ENCODE peak calls at places on chromosomes 6 and 20, in nine cellular contexts. M, T, Z, G, U, N, E, X and J are unnamed samples.
A peak's percentile ranks its signal among the peaks of the same experiment; 100 is the strongest.

GRCh38 chr6:41705996-41706835 is 29.2 kb downstream of the TFEB start:
- DNase-seq in M (peak; percentile 80), T (peak; percentile 45), Z (peak; percentile 79), G (peak; percentile 62), U (peak; percentile 87), N (peak; percentile 63), E (peak; percentile 37), X (peak; percentile 37), J (peak; percentile 62)

GRCh38 chr6:7939186-7939863 is 28.7 kb upstream of the TXNDC5 start:
- DNase-seq in M (no peak), T (no peak), Z (no peak), G (no peak), U (no peak), N (no peak), E (no peak), X (no peak), J (peak; percentile 76)

GRCh38 chr6:44933113-44933512 is 395.0 kb upstream of the RUNX2 start:
- DNase-seq in M (no peak), T (no peak), Z (no peak), G (no peak), U (no peak), N (no peak), E (no peak), X (no peak), J (no peak)

GRCh38 chr6:152748843-152749242 is 1.8 kb upstream of the VIP start:
- DNase-seq in M (no peak), T (peak; percentile 21), Z (no peak), G (peak; percentile 35), U (no peak), N (no peak), E (no peak), X (no peak), J (peak; percentile 27)

GRCh38 chr6:136401749-136402148 is 112.1 kb upstream of the BCLAF1 start:
- DNase-seq in M (no peak), T (no peak), Z (no peak), G (no peak), U (no peak), N (no peak), E (no peak), X (no peak), J (no peak)

GRCh38 chr20:1860446-1860845 is 34.8 kb upstream of the SIRPA start:
- DNase-seq in M (no peak), T (no peak), Z (no peak), G (no peak), U (no peak), N (no peak), E (no peak), X (no peak), J (no peak)

GRCh38 chr6:43809417-43810305 is 39.6 kb downstream of the VEGFA start:
- DNase-seq in M (no peak), T (peak; percentile 26), Z (no peak), G (peak; percentile 76), U (no peak), N (no peak), E (no peak), X (no peak), J (peak; percentile 96)

GRCh38 chr6:142763205-142763604 is 181.8 kb downstream of the HIVEP2 start:
- DNase-seq in M (no peak), T (peak; percentile 3), Z (no peak), G (no peak), U (no peak), N (no peak), E (no peak), X (no peak), J (no peak)

GRCh38 chr20:13105864-13106457 is 97.2 kb downstream of the SPTLC3 start:
- DNase-seq in M (peak; percentile 7), T (peak; percentile 56), Z (no peak), G (peak; percentile 61), U (no peak), N (no peak), E (no peak), X (peak; percentile 10), J (peak; percentile 67)

GRCh38 chr20:49106332-49106731 is 60.2 kb downstream of the CSE1L start:
- DNase-seq in M (no peak), T (no peak), Z (no peak), G (no peak), U (no peak), N (no peak), E (no peak), X (no peak), J (no peak)

GRCh38 chr20:54716169-54716747 is 240.9 kb downstream of the DOK5 start:
- DNase-seq in M (no peak), T (no peak), Z (no peak), G (no peak), U (no peak), N (no peak), E (no peak), X (no peak), J (no peak)

GRCh38 chr6:157552171-157552747 is 171.3 kb downstream of the ZDHHC14 start:
- DNase-seq in M (no peak), T (no peak), Z (no peak), G (no peak), U (no peak), N (no peak), E (no peak), X (no peak), J (peak; percentile 67)

GRCh38 chr20:39108746-39109145 is 146.6 kb downstream of the DHX35 start:
- DNase-seq in M (no peak), T (no peak), Z (no peak), G (no peak), U (no peak), N (no peak), E (no peak), X (no peak), J (no peak)

GRCh38 chr6:138404666-138405337 is 779 bp downstream of the HEBP2 start:
- DNase-seq in M (no peak), T (no peak), Z (no peak), G (peak; percentile 42), U (no peak), N (peak; percentile 33), E (no peak), X (no peak), J (peak; percentile 50)

GRCh38 chr6:25541228-25541627 is 110.8 kb upstream of the SCGN start:
- DNase-seq in M (no peak), T (no peak), Z (no peak), G (no peak), U (no peak), N (no peak), E (no peak), X (no peak), J (no peak)

GRCh38 chr6:39088331-39088730 is 26.7 kb downstream of the SAYSD1 start:
- DNase-seq in M (no peak), T (no peak), Z (peak; percentile 46), G (peak; percentile 45), U (no peak), N (peak; percentile 46), E (no peak), X (peak; percentile 15), J (peak; percentile 14)

GRCh38 chr6:14848019-14848418 is 397.9 kb upstream of the JARID2 start:
- DNase-seq in M (no peak), T (no peak), Z (no peak), G (no peak), U (no peak), N (no peak), E (no peak), X (peak; percentile 22), J (no peak)

GRCh38 chr6:7087066-7087465 is 20.7 kb upstream of the RREB1 start:
- DNase-seq in M (no peak), T (peak; percentile 52), Z (no peak), G (peak; percentile 6), U (no peak), N (no peak), E (no peak), X (no peak), J (no peak)

GRCh38 chr6:22784611-22785010 is 215.2 kb downstream of the HDGFL1 start:
- DNase-seq in M (no peak), T (no peak), Z (no peak), G (no peak), U (no peak), N (no peak), E (no peak), X (no peak), J (no peak)

GRCh38 chr6:79544299-79544927 is 7.2 kb upstream of the LCA5 start:
- DNase-seq in M (no peak), T (peak; percentile 21), Z (no peak), G (no peak), U (no peak), N (peak; percentile 58), E (no peak), X (no peak), J (peak; percentile 40)

GRCh38 chr6:44245912-44246662 is 814 bp upstream of the HSP90AB1 start:
- DNase-seq in M (peak; percentile 93), T (peak; percentile 83), Z (peak; percentile 93), G (peak; percentile 81), U (peak; percentile 95), N (peak; percentile 88), E (peak; percentile 84), X (peak; percentile 61), J (peak; percentile 94)

GRCh38 chr6:52286798-52287432 is 2.4 kb upstream of the MCM3 start:
- DNase-seq in M (peak; percentile 63), T (peak; percentile 90), Z (peak; percentile 69), G (peak; percentile 79), U (no peak), N (peak; percentile 82), E (peak; percentile 30), X (no peak), J (peak; percentile 90)

GRCh38 chr6:87807423-87807978 is 105.5 kb upstream of the AKIRIN2 start:
- DNase-seq in M (no peak), T (no peak), Z (no peak), G (no peak), U (no peak), N (no peak), E (no peak), X (no peak), J (no peak)

GRCh38 chr6:153117986-153118886 is 12.8 kb downstream of the RGS17 start:
- DNase-seq in M (no peak), T (no peak), Z (no peak), G (peak; percentile 47), U (no peak), N (no peak), E (no peak), X (no peak), J (peak; percentile 68)

GRCh38 chr20:17614176-17614811 is 44.4 kb downstream of the DSTN start:
- DNase-seq in M (peak; percentile 14), T (peak; percentile 91), Z (peak; percentile 83), G (peak; percentile 63), U (peak; percentile 90), N (peak; percentile 76), E (no peak), X (no peak), J (peak; percentile 41)

GRCh38 chr20:53643031-53643832 is 49.6 kb upstream of the ZNF217 start:
- DNase-seq in M (no peak), T (no peak), Z (peak; percentile 70), G (peak; percentile 95), U (no peak), N (no peak), E (peak; percentile 36), X (no peak), J (no peak)

GRCh38 chr6:2101213-2101612 is 144.2 kb downstream of the GMDS start:
- DNase-seq in M (no peak), T (no peak), Z (no peak), G (no peak), U (no peak), N (no peak), E (no peak), X (no peak), J (no peak)

GRCh38 chr6:134041093-134041492 is 11.3 kb downstream of the SLC2A12 start:
- DNase-seq in M (no peak), T (peak; percentile 16), Z (no peak), G (no peak), U (no peak), N (no peak), E (no peak), X (no peak), J (peak; percentile 84)

GRCh38 chr6:75275067-75275466 is 9.5 kb downstream of the TMEM30A start:
- DNase-seq in M (no peak), T (peak; percentile 38), Z (no peak), G (no peak), U (no peak), N (no peak), E (no peak), X (peak; percentile 49), J (no peak)

GRCh38 chr6:150025201-150025917 is at the start of gene RAET1L:
- DNase-seq in M (no peak), T (peak; percentile 23), Z (no peak), G (peak; percentile 86), U (no peak), N (no peak), E (no peak), X (no peak), J (peak; percentile 43)

GRCh38 chr6:13290335-13290734 is 38.0 kb downstream of the TBC1D7 start:
- DNase-seq in M (no peak), T (no peak), Z (no peak), G (no peak), U (no peak), N (no peak), E (no peak), X (no peak), J (no peak)